ENCODE peak calls at places on chromosome 2, in five cellular contexts. Q, F, I, O and E are unnamed samples.

GRCh38 chr2:191927991-191928390 is 81.1 kb upstream of the CAVIN2 start:
- DNase-seq in Q (no peak), F (no peak), I (no peak), O (no peak), E (no peak)

GRCh38 chr2:137231616-137232015 is 466.3 kb downstream of the THSD7B start:
- DNase-seq in Q (no peak), F (no peak), I (no peak), O (no peak), E (no peak)

GRCh38 chr2:120262761-120263428 is 10.2 kb downstream of the RALB start:
- DNase-seq in Q (no peak), F (no peak), I (no peak), O (no peak), E (no peak)

GRCh38 chr2:155190342-155190741 is 491.8 kb downstream of the KCNJ3 start:
- DNase-seq in Q (no peak), F (no peak), I (no peak), O (no peak), E (no peak)

GRCh38 chr2:110725859-110726258 is 6.5 kb upstream of the ACOXL start:
- DNase-seq in Q (no peak), F (no peak), I (no peak), O (no peak), E (no peak)

GRCh38 chr2:10547663-10548384 is 99.7 kb upstream of the ODC1 start:
- DNase-seq in Q (no peak), F (no peak), I (no peak), O (no peak), E (no peak)

GRCh38 chr2:34112161-34112560 is 513.1 kb upstream of the FAM98A start:
- DNase-seq in Q (no peak), F (no peak), I (no peak), O (no peak), E (no peak)

GRCh38 chr2:239593965-239594771 is 193.3 kb upstream of the HDAC4 start:
- DNase-seq in Q (peak; percentile 30), F (peak; percentile 5), I (no peak), O (no peak), E (no peak)

GRCh38 chr2:207768891-207769596 is 662 bp downstream of the FZD5 start:
- DNase-seq in Q (peak; percentile 67), F (peak; percentile 18), I (peak; percentile 48), O (no peak), E (no peak)

GRCh38 chr2:173355132-173355865 is 627 bp downstream of the CDCA7 start:
- DNase-seq in Q (peak; percentile 61), F (no peak), I (peak; percentile 88), O (no peak), E (peak; percentile 24)

GRCh38 chr2:218471982-218472381 is 53.1 kb downstream of the VIL1 start:
- DNase-seq in Q (no peak), F (no peak), I (no peak), O (no peak), E (no peak)

GRCh38 chr2:172129404-172129803 is 26.7 kb upstream of the DLX2 start:
- DNase-seq in Q (no peak), F (no peak), I (no peak), O (no peak), E (no peak)

GRCh38 chr2:60423066-60423465 is 130.4 kb downstream of the BCL11A start:
- DNase-seq in Q (no peak), F (no peak), I (no peak), O (no peak), E (no peak)

GRCh38 chr2:60880633-60880987 is 764 bp upstream of the REL start:
- DNase-seq in Q (no peak), F (no peak), I (no peak), O (no peak), E (no peak)

GRCh38 chr2:102797486-102797885 is 35.7 kb downstream of the TMEM182 start:
- DNase-seq in Q (no peak), F (no peak), I (no peak), O (no peak), E (no peak)

GRCh38 chr2:123670286-123670685 is 354.8 kb upstream of the CNTNAP5 start:
- DNase-seq in Q (no peak), F (no peak), I (no peak), O (no peak), E (no peak)

GRCh38 chr2:36411962-36412444 is 56.4 kb downstream of the CRIM1 start:
- DNase-seq in Q (no peak), F (no peak), I (no peak), O (no peak), E (no peak)

GRCh38 chr2:96985181-96985580 is 1.2 kb downstream of the FAM178B start:
- DNase-seq in Q (no peak), F (no peak), I (no peak), O (no peak), E (no peak)

GRCh38 chr2:20144861-20145260 is 80.1 kb downstream of the SDC1 start:
- DNase-seq in Q (no peak), F (no peak), I (no peak), O (no peak), E (no peak)

GRCh38 chr2:43171789-43172188 is 54.6 kb downstream of the ZFP36L2 start:
- DNase-seq in Q (no peak), F (peak; percentile 47), I (peak; percentile 61), O (no peak), E (no peak)

GRCh38 chr2:37232131-37232933 is 874 bp downstream of the NDUFAF7 start:
- DNase-seq in Q (peak; percentile 44), F (no peak), I (no peak), O (no peak), E (no peak)

GRCh38 chr2:25078171-25079049 is 36.5 kb downstream of the EFR3B start:
- DNase-seq in Q (no peak), F (no peak), I (peak; percentile 40), O (peak; percentile 69), E (peak; percentile 72)

GRCh38 chr2:231795525-231796327 is 9.5 kb downstream of the COPS7B start:
- DNase-seq in Q (no peak), F (no peak), I (peak; percentile 36), O (peak; percentile 35), E (peak; percentile 34)

GRCh38 chr2:43345391-43345813 is 119.0 kb upstream of the ZFP36L2 start:
- DNase-seq in Q (no peak), F (peak; percentile 33), I (peak; percentile 14), O (no peak), E (no peak)

GRCh38 chr2:212027681-212028628 is 510.6 kb downstream of the ERBB4 start:
- DNase-seq in Q (no peak), F (no peak), I (no peak), O (no peak), E (no peak)

GRCh38 chr2:223238301-223238700 is 186.3 kb downstream of the KCNE4 start:
- DNase-seq in Q (no peak), F (no peak), I (no peak), O (no peak), E (no peak)

GRCh38 chr2:138564586-138565250 is 63.1 kb downstream of the SPOPL start:
- DNase-seq in Q (no peak), F (no peak), I (no peak), O (no peak), E (no peak)

GRCh38 chr2:20356042-20356441 is 5.4 kb upstream of the PUM2 start:
- DNase-seq in Q (no peak), F (no peak), I (no peak), O (no peak), E (peak; percentile 77)

GRCh38 chr2:28717339-28717758 is 34.3 kb upstream of the PPP1CB start:
- DNase-seq in Q (peak; percentile 74), F (no peak), I (no peak), O (no peak), E (peak; percentile 32)

GRCh38 chr2:44932564-44933392 is 8.7 kb upstream of the SIX3 start:
- DNase-seq in Q (no peak), F (no peak), I (no peak), O (no peak), E (no peak)

GRCh38 chr2:44934521-44934961 is 7.0 kb upstream of the SIX3 start:
- DNase-seq in Q (no peak), F (no peak), I (no peak), O (no peak), E (no peak)

GRCh38 chr2:44932079-44932478 is 9.4 kb upstream of the SIX3 start:
- DNase-seq in Q (no peak), F (no peak), I (no peak), O (no peak), E (no peak)

GRCh38 chr2:44934024-44934423 is 7.5 kb upstream of the SIX3 start:
- DNase-seq in Q (no peak), F (no peak), I (no peak), O (no peak), E (no peak)

GRCh38 chr2:44933434-44933951 is 8.0 kb upstream of the SIX3 start:
- DNase-seq in Q (no peak), F (no peak), I (no peak), O (no peak), E (no peak)
- H3K4me3 ChIP-seq in Q (no peak overlapping the region), F (no peak overlapping the region), I (no peak overlapping the region), O (no peak overlapping the region), E (no peak overlapping the region)

GRCh38 chr2:86786001-86786536 is 4.6 kb downstream of the CD8A start:
- DNase-seq in Q (no peak), F (no peak), I (no peak), O (no peak), E (no peak)

GRCh38 chr2:86783615-86784339 is 6.9 kb downstream of the CD8A start:
- DNase-seq in Q (no peak), F (no peak), I (no peak), O (no peak), E (no peak)

GRCh38 chr2:86781363-86781762 is 9.3 kb downstream of the CD8A start:
- DNase-seq in Q (no peak), F (no peak), I (no peak), O (no peak), E (no peak)

GRCh38 chr2:86785456-86785855 is 5.3 kb downstream of the CD8A start:
- DNase-seq in Q (no peak), F (no peak), I (no peak), O (no peak), E (no peak)

GRCh38 chr2:86782748-86783147 is 8.0 kb downstream of the CD8A start:
- DNase-seq in Q (no peak), F (no peak), I (peak; percentile 64), O (no peak), E (no peak)
- H3K27ac ChIP-seq in Q (no peak overlapping the region), F (no peak overlapping the region), I (no peak overlapping the region), O (no peak overlapping the region), E (no peak overlapping the region)

GRCh38 chr2:241802806-241803318 is 6.1 kb upstream of the NEU4 start:
- DNase-seq in Q (peak; percentile 25), F (no peak), I (no peak), O (no peak), E (no peak)

GRCh38 chr2:241803387-241804325 is 5.3 kb upstream of the NEU4 start:
- DNase-seq in Q (peak; percentile 49), F (peak; percentile 22), I (peak; percentile 67), O (no peak), E (peak; percentile 8)

GRCh38 chr2:241801611-241802420 is 7.2 kb upstream of the NEU4 start:
- DNase-seq in Q (peak; percentile 43), F (no peak), I (peak; percentile 38), O (no peak), E (no peak)

GRCh38 chr2:241802421-241802749 is 6.6 kb upstream of the NEU4 start:
- DNase-seq in Q (no peak), F (no peak), I (no peak), O (no peak), E (no peak)

GRCh38 chr2:241804326-241805276 is 4.4 kb upstream of the NEU4 start:
- DNase-seq in Q (peak; percentile 45), F (peak; percentile 12), I (no peak), O (no peak), E (no peak)
- TF ChIP-seq CTCF in Q (no peak), F (no peak), I (peak; percentile 24), O (no peak), E (peak; percentile 21)

GRCh38 chr2:113213061-113213930 is 39.5 kb downstream of the PSD4 start:
- DNase-seq in Q (no peak), F (no peak), I (no peak), O (no peak), E (no peak)
- H3K4me3 ChIP-seq in Q (no peak overlapping the region), F (no peak overlapping the region), I (no peak overlapping the region), O (no peak overlapping the region), E (no peak overlapping the region)